ENCODE peak calls at places on chromosomes 2 and 18, in eight cellular contexts. E is left lung; P is mucosa of descending colon; V is CD4-positive, CD25-positive, alpha-beta regulatory T cell; C is upper lobe of right lung; A is H7; B is aorta; S is Peyer's patch. J is an unnamed sample. For H3K36me3, the result is how much of the 10 kb centered on the place peaks cover.

GRCh38 chr18:63949068-63949737 is at the start of gene HMSD:
- DNase-seq in S (peak), A (peak), V (peak), B (peak), P (peak), C (peak), E (peak), J (peak)

GRCh38 chr18:41828137-41828536 is 126.9 kb upstream of the PIK3C3 start:
- DNase-seq in S (no peak), B (no peak), V (no peak), P (no peak), A (no peak), C (no peak), E (no peak), J (no peak)

GRCh38 chr2:94861308-94862152 is 9.7 kb upstream of the TEKT4 start:
- DNase-seq in S (peak), V (no peak), C (peak), P (peak), A (peak), E (peak), B (peak), J (no peak)

GRCh38 chr2:241272298-241272721 is 43.2 kb downstream of the HDLBP start:
- DNase-seq in S (peak), A (peak), E (peak), P (peak), B (peak), C (peak), V (no peak), J (no peak)

GRCh38 chr2:71948781-71949536 is 198.7 kb downstream of the CYP26B1 start:
- DNase-seq in E (no peak), V (no peak), P (no peak), A (no peak), C (peak), B (no peak), S (no peak), J (peak)

GRCh38 chr2:64698668-64699444 is 45.1 kb upstream of the SERTAD2 start:
- DNase-seq in P (no peak), B (no peak), C (no peak), S (no peak), E (no peak), V (no peak), A (no peak), J (no peak)

GRCh38 chr2:51410351-51410750 is 378.4 kb upstream of the NRXN1 start:
- DNase-seq in S (no peak), B (no peak), A (no peak), P (no peak), V (no peak), C (no peak), E (no peak), J (no peak)

GRCh38 chr2:85823951-85824350 is 64.8 kb downstream of the ST3GAL5 start:
- DNase-seq in P (no peak), B (no peak), E (no peak), V (no peak), C (no peak), A (no peak), S (no peak), J (no peak)

GRCh38 chr18:44681039-44681595 is 429 bp downstream of the SETBP1 start:
- DNase-seq in C (no peak), S (no peak), A (no peak), E (no peak), P (no peak), V (no peak), B (no peak), J (no peak)

GRCh38 chr2:49988816-49989215 is 834.5 kb upstream of the FSHR start:
- DNase-seq in A (no peak), E (no peak), C (no peak), B (no peak), S (no peak), P (no peak), V (no peak), J (no peak)

GRCh38 chr18:48292787-48293409 is 116.3 kb downstream of the ZBTB7C start:
- DNase-seq in P (no peak), C (no peak), E (no peak), B (no peak), A (no peak), V (no peak), S (no peak), J (no peak)

DNA sequence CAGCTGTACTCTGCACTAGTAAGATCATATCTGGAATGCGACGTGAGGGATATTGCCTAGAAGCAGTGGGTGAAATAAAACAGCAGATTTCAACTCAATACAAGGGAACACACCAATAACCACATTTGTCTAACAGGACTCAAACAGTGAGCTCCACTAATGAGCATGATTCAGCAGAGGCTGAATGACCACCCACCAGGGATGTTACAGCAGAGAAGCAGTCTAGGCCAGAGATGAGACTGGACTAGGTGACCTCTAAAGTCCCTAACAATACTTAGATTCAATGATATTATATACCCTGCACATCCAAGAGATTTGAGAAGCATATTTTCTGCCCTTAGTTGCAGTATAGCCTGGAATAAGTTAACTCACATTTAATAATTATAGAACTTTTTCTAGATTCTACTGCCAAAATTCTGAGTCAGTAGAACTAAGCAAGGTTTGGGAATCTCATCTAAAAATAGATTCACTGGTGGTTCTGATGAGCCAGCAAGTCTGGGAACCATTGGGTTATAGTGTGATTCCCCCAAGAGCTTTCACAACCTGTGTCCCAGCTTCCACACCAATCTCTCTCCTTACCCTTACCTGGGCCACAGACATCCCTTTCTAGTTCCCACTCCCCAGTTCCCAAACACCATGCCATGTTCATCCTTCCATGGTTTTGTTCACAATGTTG is 6.3 kb downstream of the THOC1 start:
- DNase-seq in S (no peak), B (no peak), V (no peak), P (no peak), C (no peak), E (no peak), A (no peak), J (no peak)
- H3K36me3 ChIP-seq in S (under half), B (under half), V (half or more), P (under half), C (half or more), E (half or more), A (under half), J (under half)

DNA sequence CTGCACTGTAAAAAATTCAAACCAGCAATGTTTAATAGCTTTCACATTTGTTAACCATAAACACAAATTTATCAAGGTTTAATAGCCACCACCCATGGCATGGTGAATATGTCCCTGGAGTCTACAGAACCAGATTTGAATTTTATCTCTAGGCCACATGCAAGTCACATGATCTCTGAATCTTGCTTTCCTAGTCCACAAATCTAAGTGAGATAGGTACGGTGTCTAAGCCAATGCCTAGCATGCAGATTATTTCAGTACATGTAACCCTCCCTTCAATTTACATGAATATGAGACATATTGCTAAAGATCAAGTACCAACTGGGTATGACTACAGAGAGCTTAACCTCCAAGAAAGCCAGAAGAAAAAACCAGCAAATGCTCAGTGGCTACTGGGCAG is 10.0 kb downstream of the ZNF24 start:
- DNase-seq in V (no peak), E (no peak), A (no peak), P (no peak), C (no peak), B (no peak), S (no peak), J (no peak)
- H3K36me3 ChIP-seq in V (half or more), E (half or more), A (under half), P (under half), C (half or more), B (under half), S (under half), J (under half)

DNA sequence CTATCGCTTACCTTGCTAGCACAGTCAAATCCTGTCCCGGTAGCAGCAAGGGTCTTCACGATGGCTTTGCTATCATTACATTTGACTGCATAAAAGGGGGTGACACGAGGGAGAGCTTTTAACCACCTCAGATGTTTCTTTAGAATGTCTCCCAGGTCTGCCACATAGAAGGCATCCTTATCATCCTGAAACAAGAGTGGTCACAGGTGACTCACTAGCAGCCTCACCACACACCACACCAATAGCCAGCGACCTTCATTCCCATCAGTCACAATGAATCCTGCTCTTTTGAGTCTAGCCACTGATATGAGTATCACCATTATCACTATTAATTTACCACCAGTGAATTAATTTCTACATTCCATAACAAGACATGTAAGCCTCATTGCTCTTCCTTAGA is 3.7 kb downstream of the ODC1 start:
- DNase-seq in V (no peak), S (no peak), P (no peak), B (no peak), A (no peak), E (no peak), C (no peak), J (no peak)
- H3K36me3 ChIP-seq in V (half or more), S (under half), P (under half), B (under half), A (under half), E (half or more), C (half or more), J (under half)

DNA sequence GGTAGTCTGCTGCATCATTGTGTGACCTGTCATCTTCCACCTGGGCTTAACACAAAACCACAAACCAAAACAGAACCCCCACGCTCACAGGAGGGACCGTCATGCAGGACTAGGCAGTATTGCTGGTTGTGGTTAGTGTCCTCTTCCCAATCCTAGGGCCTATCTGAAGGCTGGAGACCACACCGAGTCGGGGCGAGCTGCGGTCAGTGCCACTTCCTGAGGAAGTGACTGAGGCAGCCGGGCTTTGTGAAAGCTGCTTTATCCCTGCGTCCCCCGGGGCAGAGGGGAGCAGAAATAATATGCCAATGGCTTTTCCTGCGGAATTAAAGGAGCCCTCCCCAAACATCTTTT is 22.9 kb downstream of the ZNF532 start:
- DNase-seq in A (no peak), P (peak), S (no peak), C (peak), B (peak), E (peak), V (no peak), J (no peak)
- H3K36me3 ChIP-seq in A (under half), P (under half), S (under half), C (under half), B (under half), E (under half), V (under half), J (under half)

DNA sequence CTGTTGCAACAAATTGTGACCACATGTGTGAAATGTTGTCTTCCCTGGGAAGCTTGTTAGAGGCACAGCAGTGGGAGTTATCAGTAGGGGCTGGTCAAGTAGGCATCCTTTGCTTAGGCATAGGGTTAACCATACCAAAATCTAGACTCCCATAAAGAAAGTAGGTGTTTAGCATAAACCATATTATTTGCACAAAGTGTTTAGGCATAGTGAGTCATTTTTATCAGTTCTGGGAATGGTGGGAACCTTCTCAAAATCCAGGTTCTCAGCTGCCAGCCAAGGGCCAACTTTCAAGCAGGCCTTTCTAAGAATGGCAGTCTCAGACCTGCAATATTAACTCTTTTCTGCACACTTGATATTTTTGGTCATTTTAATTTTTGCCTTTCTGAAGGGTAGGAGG is 88.5 kb downstream of the RAB3GAP1 start:
- DNase-seq in P (no peak), B (no peak), V (no peak), E (no peak), S (no peak), C (no peak), A (no peak), J (no peak)
- H3K36me3 ChIP-seq in P (under half), B (under half), V (half or more), E (half or more), S (under half), C (half or more), A (under half), J (under half)

GRCh38 chr2:230205721-230206120 is 14.1 kb downstream of the SP110 start:
- DNase-seq in A (no peak), C (no peak), B (no peak), V (no peak), P (no peak), S (no peak), E (no peak), J (no peak)
- H3K36me3 ChIP-seq in A (under half), C (half or more), B (under half), V (half or more), P (under half), S (under half), E (half or more), J (half or more)

J was measured in CD8-positive, alpha-beta T cell.